ENCODE peak calls at places on chromosomes 12 and 14, in ten cellular contexts. A is CD8-positive, alpha-beta memory T cell; D is naive thymus-derived CD4-positive, alpha-beta T cell; S is hepatocyte; O is MM.1S; B is body of pancreas; E is IMR-90; W is thyroid gland; N is Panc1; Y is psoas muscle. Z is an unnamed sample.

GRCh38 chr12:98901189-98901588 is 256.1 kb downstream of the APAF1 start:
- DNase-seq in Y (no peak), D (no peak), W (no peak), N (no peak), B (no peak), E (no peak), O (no peak), S (peak; percentile 14), A (no peak), Z (no peak)

GRCh38 chr12:42868291-42868690 is 278.7 kb upstream of the PRICKLE1 start:
- DNase-seq in S (no peak), D (no peak), W (no peak), E (no peak), B (no peak), O (peak; percentile 78), Y (no peak), A (no peak), N (no peak), Z (no peak)

GRCh38 chr12:110780448-110780847 is 37.8 kb upstream of the PPP1CC start:
- DNase-seq in W (no peak), B (no peak), S (no peak), N (no peak), D (peak; percentile 68), Y (no peak), E (no peak), A (peak; percentile 46), O (peak; percentile 14), Z (no peak)

GRCh38 chr12:40655451-40655850 is 36.8 kb upstream of the CNTN1 start:
- DNase-seq in D (no peak), W (no peak), O (no peak), Y (no peak), B (no peak), S (no peak), N (no peak), A (no peak), E (no peak), Z (no peak)

GRCh38 chr12:5184159-5184558 is 140.5 kb downstream of the KCNA5 start:
- DNase-seq in O (no peak), N (no peak), W (no peak), D (no peak), B (no peak), Y (no peak), S (no peak), A (no peak), E (peak; percentile 57), Z (no peak)

GRCh38 chr14:76986261-76986565 is 42.3 kb downstream of the IRF2BPL start:
- DNase-seq in Y (no peak), O (no peak), B (no peak), S (no peak), N (no peak), A (no peak), W (no peak), E (no peak), D (no peak), Z (no peak)

GRCh38 chr14:20652996-20653975 is 11.8 kb upstream of the OR6S1 start:
- DNase-seq in E (peak; percentile 67), Y (no peak), N (peak; percentile 96), A (peak; percentile 19), O (no peak), D (peak; percentile 37), B (peak; percentile 27), W (no peak), S (peak; percentile 59), Z (peak; percentile 13)

GRCh38 chr14:100146548-100147091 is 12.8 kb downstream of the DEGS2 start:
- DNase-seq in B (no peak), D (peak; percentile 45), W (no peak), N (no peak), Y (no peak), E (no peak), A (no peak), O (no peak), S (no peak), Z (no peak)

GRCh38 chr14:22472935-22473854 is 115.8 kb downstream of the DAD1 start:
- DNase-seq in N (no peak), W (peak; percentile 59), O (peak; percentile 33), E (peak; percentile 25), B (peak; percentile 61), Y (no peak), S (peak; percentile 53), A (no peak), D (no peak), Z (no peak)

GRCh38 chr12:12548713-12549112 is 13.9 kb downstream of the DUSP16 start:
- DNase-seq in S (no peak), O (no peak), W (no peak), E (no peak), Y (no peak), N (no peak), D (no peak), A (no peak), B (no peak), Z (no peak)

GRCh38 chr12:93061414-93062099 is 132.5 kb upstream of the EEA1 start:
- DNase-seq in N (no peak), W (no peak), A (no peak), O (no peak), E (no peak), B (no peak), D (no peak), S (peak; percentile 16), Y (no peak), Z (no peak)

GRCh38 chr12:26226629-26227375 is 31.4 kb downstream of the SSPN start:
- DNase-seq in S (peak; percentile 51), D (no peak), W (peak; percentile 88), E (no peak), O (no peak), N (no peak), Y (peak; percentile 59), A (no peak), B (peak; percentile 54), Z (no peak)

DNA sequence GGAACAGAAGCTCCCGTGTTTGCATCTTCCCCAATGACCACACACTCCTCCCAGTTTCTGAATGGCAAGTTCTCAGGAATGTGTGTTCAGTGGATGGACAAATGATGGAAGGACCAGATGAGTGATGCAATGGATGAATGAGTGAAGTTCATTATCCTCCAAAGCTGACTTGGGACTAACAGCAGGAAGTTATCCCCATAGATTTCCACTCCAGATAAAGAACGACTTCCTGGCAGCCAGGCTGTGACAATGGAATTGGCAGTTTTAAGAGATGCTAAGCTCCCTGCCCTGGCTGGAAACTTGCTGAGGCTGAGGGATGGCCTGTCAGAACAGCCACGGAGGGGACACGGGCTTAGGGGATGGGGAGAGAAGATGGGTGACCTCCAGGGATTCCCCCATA is 231.4 kb downstream of the SLC15A4 start:
- DNase-seq in B (no peak), D (no peak), E (no peak), N (no peak), S (no peak), W (no peak), A (no peak), O (no peak), Y (no peak), Z (no peak)
- H3K9me3 ChIP-seq in B (no peaks in the 10 kb centered on the region), D (no peaks in the 10 kb centered on the region), E (peaks cover 35% of the 10 kb centered on the region), N (no peaks in the 10 kb centered on the region), S (no peaks in the 10 kb centered on the region), W (no peaks in the 10 kb centered on the region), A (no peaks in the 10 kb centered on the region), O (no peaks in the 10 kb centered on the region), Y (no peaks in the 10 kb centered on the region), Z (no peaks in the 10 kb centered on the region)

GRCh38 chr14:105952222-105952621 is 425.8 kb downstream of the TMEM121 start:
- DNase-seq in W (no peak), A (no peak), Y (no peak), O (no peak), B (no peak), E (no peak), S (no peak), D (no peak), N (no peak), Z (no peak)

GRCh38 chr14:105947599-105947998 is 421.2 kb downstream of the TMEM121 start:
- DNase-seq in E (no peak), W (no peak), A (no peak), Y (no peak), O (no peak), N (no peak), S (no peak), B (no peak), D (no peak), Z (no peak)

GRCh38 chr14:105951399-105951798 is 425.0 kb downstream of the TMEM121 start:
- DNase-seq in S (no peak), B (no peak), W (no peak), E (no peak), Y (no peak), O (no peak), A (no peak), N (no peak), D (no peak), Z (no peak)

DNA sequence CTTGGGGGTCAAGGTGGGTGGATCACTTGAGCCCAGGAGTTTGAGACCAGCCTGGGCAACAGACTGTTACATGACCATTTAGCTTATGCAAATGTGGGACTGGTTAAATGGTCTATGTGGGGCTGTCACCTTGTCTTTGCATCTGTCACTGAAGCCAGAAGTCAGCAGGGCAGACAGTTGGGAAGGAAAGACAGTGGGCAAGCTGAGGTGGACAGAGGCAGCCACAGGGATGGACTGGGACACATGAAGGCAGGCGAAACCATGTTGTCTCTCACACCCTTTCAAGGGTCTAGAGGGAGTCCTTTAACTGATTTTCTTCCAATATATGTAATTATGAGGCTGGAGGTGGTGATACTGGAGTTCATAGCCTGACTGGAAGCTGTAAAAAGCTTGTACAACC is 426.4 kb downstream of the TMEM121 start:
- DNase-seq in B (no peak), E (no peak), N (no peak), O (no peak), Y (no peak), D (no peak), W (no peak), S (no peak), A (no peak), Z (no peak)
- H3K9me3 ChIP-seq in B (no peaks in the 10 kb centered on the region), E (peaks cover 19% of the 10 kb centered on the region), N (no peaks in the 10 kb centered on the region), O (no peaks in the 10 kb centered on the region), Y (peaks cover 5% of the 10 kb centered on the region), D (no peaks in the 10 kb centered on the region), W (no peaks in the 10 kb centered on the region), S (no peaks in the 10 kb centered on the region), A (no peaks in the 10 kb centered on the region), Z (no peaks in the 10 kb centered on the region)

GRCh38 chr14:28382460-28383220 is 383.9 kb upstream of the FOXG1 start:
- DNase-seq in O (no peak), W (no peak), S (peak; percentile 27), E (no peak), B (no peak), Y (no peak), N (peak; percentile 35), A (no peak), D (no peak), Z (no peak)

GRCh38 chr14:28381656-28382055 is 384.9 kb upstream of the FOXG1 start:
- DNase-seq in E (no peak), A (no peak), B (no peak), O (no peak), S (no peak), Y (no peak), D (no peak), W (no peak), N (no peak), Z (no peak)
- H3K9me3 ChIP-seq in E (no peaks in the 10 kb centered on the region), A (no peaks in the 10 kb centered on the region), B (no peaks in the 10 kb centered on the region), O (no peaks in the 10 kb centered on the region), S (no peaks in the 10 kb centered on the region), Y (no peaks in the 10 kb centered on the region), D (no peaks in the 10 kb centered on the region), W (no peaks in the 10 kb centered on the region), N (no peaks in the 10 kb centered on the region), Z (no peaks in the 10 kb centered on the region)

DNA sequence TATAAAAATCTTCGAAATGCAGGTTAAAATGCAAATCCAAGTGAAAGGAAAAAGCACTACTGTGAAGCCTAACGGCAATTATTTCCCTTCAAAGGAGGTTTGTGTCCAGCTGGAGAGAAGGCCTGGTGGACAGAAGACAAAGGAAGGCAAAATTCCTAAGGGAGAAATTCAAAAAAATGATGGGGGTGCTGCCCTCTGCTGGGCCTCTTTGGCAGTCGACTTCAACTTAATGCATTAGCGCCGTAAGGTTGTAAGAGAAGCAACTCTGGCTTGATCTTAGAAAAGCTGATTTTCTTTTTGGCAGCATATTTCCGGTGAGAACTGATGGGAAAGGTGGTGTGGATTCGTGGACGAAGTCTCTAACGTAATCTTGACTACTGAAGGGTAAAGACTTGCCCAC is 34.3 kb upstream of the CHFR start:
- DNase-seq in A (no peak), N (no peak), O (no peak), D (no peak), E (no peak), W (no peak), S (no peak), B (no peak), Y (no peak), Z (no peak)
- H3K9me3 ChIP-seq in A (peaks cover 71% of the 10 kb centered on the region), N (peaks cover 67% of the 10 kb centered on the region), O (no peaks in the 10 kb centered on the region), D (peaks cover 53% of the 10 kb centered on the region), E (peaks cover 87% of the 10 kb centered on the region), W (peaks cover 19% of the 10 kb centered on the region), S (peaks cover 55% of the 10 kb centered on the region), B (peaks cover 23% of the 10 kb centered on the region), Y (peaks cover 98% of the 10 kb centered on the region), Z (peaks cover 72% of the 10 kb centered on the region)